ENCODE peak calls at places on chromosome 15, in five cellular contexts. H is HepG2, M is K562, I is upper lobe of left lung, P is GM12878. L is an unnamed sample. For H3K4me1, the result is how much of the 10 kb centered on the place peaks cover.

GRCh38 chr15:55758580-55758986 is 15.6 kb upstream of the PRTG start:
- ATAC-seq in I (no peak), M (peak), H (peak), P (no peak), L (no peak)

GRCh38 chr15:79160211-79160610 is 69.6 kb upstream of the RASGRF1 start:
- ATAC-seq in I (no peak), M (no peak), H (no peak), P (no peak), L (no peak)

GRCh38 chr15:76335851-76336253 is 721 bp upstream of the ISL2 start:
- ATAC-seq in M (peak), H (no peak), P (peak), I (no peak), L (peak)

GRCh38 chr15:80662756-80663553 is 32.2 kb upstream of the ABHD17C start:
- ATAC-seq in H (no peak), M (no peak), I (no peak), P (no peak), L (no peak)

GRCh38 chr15:69701198-69701597 is 248.6 kb downstream of the RPLP1 start:
- ATAC-seq in P (no peak), I (no peak), M (no peak), H (no peak), L (no peak)

GRCh38 chr15:73716417-73716816 is 32.2 kb downstream of the CD276 start:
- ATAC-seq in M (no peak), P (no peak), I (no peak), H (no peak), L (no peak)

GRCh38 chr15:62976301-62976842 is 66.2 kb upstream of the TPM1 start:
- ATAC-seq in H (no peak), P (no peak), I (no peak), M (no peak), L (no peak)

GRCh38 chr15:65824031-65824743 is 32.1 kb upstream of the DENND4A start:
- ATAC-seq in M (peak), P (peak), I (peak), H (peak), L (peak)

GRCh38 chr15:33021806-33022389 is 172.6 kb downstream of the FMN1 start:
- ATAC-seq in M (peak), H (peak), P (peak), I (peak), L (no peak)

GRCh38 chr15:82677720-82678323 is 30.7 kb upstream of the CPEB1 start:
- ATAC-seq in P (no peak), I (no peak), M (no peak), H (no peak), L (no peak)

GRCh38 chr15:47397587-47397986 is 319.7 kb upstream of the SEMA6D start:
- ATAC-seq in P (no peak), H (no peak), M (no peak), I (no peak), L (no peak)

GRCh38 chr15:29674661-29675533 is 147.4 kb downstream of the TJP1 start:
- ATAC-seq in H (peak), P (no peak), I (peak), M (peak), L (peak)

GRCh38 chr15:76346666-76347506 is 10.3 kb downstream of the ISL2 start:
- ATAC-seq in M (no peak), P (peak), H (peak), I (peak), L (peak)

GRCh38 chr15:36106640-36107335 is 472.6 kb upstream of the CDIN1 start:
- ATAC-seq in P (no peak), I (no peak), M (no peak), H (no peak), L (peak)

GRCh38 chr15:63945838-63946298 is 100.4 kb downstream of the DAPK2 start:
- ATAC-seq in M (peak), I (peak), P (no peak), H (peak), L (no peak)

GRCh38 chr15:85312925-85313324 is 67.5 kb upstream of the AKAP13 start:
- ATAC-seq in P (peak), M (no peak), H (peak), I (peak), L (no peak)

GRCh38 chr15:69609776-69610175 is 157.2 kb downstream of the RPLP1 start:
- ATAC-seq in I (no peak), H (no peak), P (no peak), M (no peak), L (no peak)

GRCh38 chr15:42315435-42316020 is 42.3 kb upstream of the TMEM87A start:
- ATAC-seq in H (no peak), I (no peak), P (no peak), M (no peak), L (no peak)

GRCh38 chr15:52657338-52657737 is 21.9 kb downstream of the ATOSA start:
- ATAC-seq in H (no peak), P (no peak), I (peak), M (no peak), L (peak)

GRCh38 chr15:62584301-62585235 is 419.5 kb upstream of the C2CD4B start:
- ATAC-seq in H (no peak), M (no peak), P (no peak), I (no peak), L (peak)

GRCh38 chr15:58383876-58384275 is 47.9 kb upstream of the LIPC start:
- ATAC-seq in M (peak), H (peak), I (no peak), P (peak), L (no peak)

GRCh38 chr15:100112061-100112420 is 229.7 kb downstream of the ADAMTS17 start:
- ATAC-seq in P (no peak), M (peak), I (no peak), H (no peak), L (no peak)

GRCh38 chr15:39092354-39092753 is 488.5 kb upstream of the THBS1 start:
- ATAC-seq in I (no peak), M (no peak), P (no peak), H (no peak), L (no peak)

GRCh38 chr15:32838820-32839219 is 121.0 kb downstream of the GREM1 start:
- ATAC-seq in P (no peak), I (peak), H (peak), M (peak), L (peak)

GRCh38 chr15:37076543-37076942 is 23.8 kb downstream of the MEIS2 start:
- ATAC-seq in M (no peak), H (no peak), I (no peak), P (no peak), L (no peak)

GRCh38 chr15:98126326-98127090 is 166.0 kb downstream of the ARRDC4 start:
- ATAC-seq in I (no peak), H (no peak), M (no peak), P (no peak), L (no peak)

GRCh38 chr15:22224241-22224671 is 143.9 kb downstream of the OR4M2 start:
- ATAC-seq in M (peak), I (no peak), H (no peak), P (no peak), L (no peak)

GRCh38 chr15:95591270-95591669 is 739.2 kb upstream of the NR2F2 start:
- ATAC-seq in I (no peak), H (no peak), M (no peak), P (peak), L (no peak)

GRCh38 chr15:40344631-40345120 is 3.9 kb upstream of the CCDC9B start:
- ATAC-seq in M (peak), P (peak), H (peak), I (peak), L (no peak)

GRCh38 chr15:40845511-40846284 is 1.9 kb downstream of the SPINT1 start:
- ATAC-seq in P (peak), M (no peak), H (peak), I (peak), L (no peak)

GRCh38 chr15:82165948-82166376 is 96.6 kb downstream of the EFL1 start:
- ATAC-seq in I (no peak), P (peak), H (no peak), M (no peak), L (no peak)

GRCh38 chr15:77480859-77481258 is 60.2 kb downstream of the HMG20A start:
- ATAC-seq in P (no peak), I (no peak), H (no peak), M (no peak), L (no peak)
- H3K4me1 ChIP-seq in P (under half), I (under half), H (under half), M (under half), L (under half)

GRCh38 chr15:67174864-67175573 is 79.4 kb downstream of the AAGAB start:
- ATAC-seq in I (no peak), P (peak), H (no peak), M (no peak), L (no peak)
- TF ChIP-seq EP300 in I (no peak), P (no peak), H (no peak), M (no peak), L (no peak)

GRCh38 chr15:75089781-75090734 is 66.7 kb downstream of the PPCDC start:
- ATAC-seq in H (no peak), P (no peak), M (peak), I (peak), L (peak)
- TF ChIP-seq POLR2AphosphoS5 in H (no peak), P (no peak), M (no peak), I (peak), L (no peak)

GRCh38 chr15:60152386-60152785 is 148.3 kb downstream of the FOXB1 start:
- ATAC-seq in I (no peak), P (no peak), M (no peak), H (no peak), L (no peak)

GRCh38 chr15:60155661-60156060 is 151.6 kb downstream of the FOXB1 start:
- ATAC-seq in M (no peak), I (no peak), H (no peak), P (no peak), L (no peak)

DNA sequence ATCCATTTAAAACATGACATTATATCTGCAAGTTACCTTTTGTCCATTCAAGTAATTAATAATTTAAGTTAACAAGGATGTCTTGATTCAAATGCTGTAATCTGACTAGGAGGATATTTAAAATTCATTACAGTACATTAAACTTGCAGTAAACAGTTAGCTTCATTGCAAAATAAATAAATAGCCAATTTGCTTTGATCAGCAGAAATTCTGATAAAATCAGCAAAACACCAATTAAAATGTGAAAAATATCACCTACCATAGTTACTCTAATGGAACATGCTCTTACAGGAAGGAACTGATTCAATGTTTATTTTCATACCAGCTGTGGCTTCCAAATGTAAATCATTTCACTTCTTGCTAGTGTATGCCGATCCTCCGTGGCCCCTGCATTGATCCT is 150.7 kb downstream of the FOXB1 start:
- ATAC-seq in H (no peak), M (no peak), I (no peak), P (no peak), L (no peak)
- H3K4me1 ChIP-seq in H (under half), M (under half), I (under half), P (under half), L (under half)

DNA sequence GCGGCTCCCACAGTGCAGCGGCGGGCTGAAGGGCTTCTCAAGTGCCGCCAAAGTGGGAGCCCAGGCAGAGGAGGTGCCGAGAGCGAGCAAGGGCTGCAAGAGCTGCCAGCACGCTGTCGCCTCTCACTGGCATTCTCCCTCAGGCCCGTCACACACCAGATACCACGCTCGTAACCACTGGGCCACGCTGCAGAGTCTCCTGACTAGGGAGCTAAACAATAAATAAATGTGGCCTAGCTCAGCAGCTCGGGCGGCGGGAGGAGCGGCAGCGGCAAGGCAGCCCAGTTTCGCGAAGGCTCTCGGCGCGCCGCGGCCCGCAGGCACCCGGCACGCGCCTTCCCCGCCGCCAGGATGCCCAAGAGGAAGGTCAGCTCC is 55.9 kb upstream of the FAM174B start:
- ATAC-seq in I (no peak), M (no peak), P (no peak), H (no peak), L (no peak)
- TF ChIP-seq EP300 in I (no peak), M (no peak), P (no peak), H (no peak), L (no peak)

DNA sequence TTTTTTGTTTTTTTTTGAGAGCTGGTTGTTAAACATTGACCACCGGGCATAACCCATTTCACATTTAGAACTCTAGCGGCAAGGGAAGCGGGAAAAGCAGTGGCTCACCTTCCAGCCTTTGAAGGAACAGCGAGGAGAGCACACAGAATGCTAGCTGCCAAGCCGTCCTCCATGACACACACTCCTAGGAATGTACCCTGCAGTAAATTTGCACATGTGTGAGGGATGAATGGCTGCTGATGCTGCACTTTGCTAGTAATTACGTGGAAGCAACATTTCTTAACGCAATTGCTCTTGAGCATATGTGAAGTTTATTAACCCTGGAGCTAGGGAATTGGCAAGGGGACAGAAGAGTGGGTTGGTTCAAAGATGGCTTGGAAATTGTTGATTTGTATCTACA is 123.7 kb downstream of the CHSY1 start:
- ATAC-seq in H (no peak), I (peak), P (no peak), M (no peak), L (peak)
- TF ChIP-seq POLR2AphosphoS5 in H (no peak), I (no peak), P (no peak), M (no peak), L (peak)

DNA sequence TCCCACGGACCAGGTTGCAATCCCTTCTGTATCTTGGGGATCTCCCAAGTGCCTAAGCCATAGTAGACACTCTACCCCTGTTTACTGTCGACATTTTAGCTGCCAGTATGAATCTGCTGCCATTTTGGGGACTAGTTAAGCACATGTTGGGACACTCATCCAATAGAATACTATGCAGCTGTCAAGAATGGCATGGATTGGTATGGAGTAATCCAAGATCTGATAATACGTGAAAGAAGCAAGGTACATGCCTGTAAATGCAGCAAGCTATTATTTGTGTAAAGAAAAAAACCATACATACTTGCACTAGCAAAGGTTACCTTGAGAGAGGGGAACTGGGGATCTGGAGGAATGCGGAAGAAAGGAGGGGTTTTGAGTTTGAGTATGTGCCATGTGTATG is 129.3 kb downstream of the SMAD6 start:
- ATAC-seq in I (no peak), M (no peak), H (no peak), P (no peak), L (no peak)
- H3K4me1 ChIP-seq in I (under half), M (under half), H (under half), P (under half), L (under half)

GRCh38 chr15:90320885-90321278 is 31.2 kb upstream of the ZNF774 start:
- ATAC-seq in H (no peak), I (no peak), P (no peak), M (no peak), L (no peak)

GRCh38 chr15:90316139-90316538 is 35.9 kb upstream of the ZNF774 start:
- ATAC-seq in M (no peak), P (no peak), I (no peak), H (no peak), L (no peak)

GRCh38 chr15:90318591-90318990 is 33.5 kb upstream of the ZNF774 start:
- ATAC-seq in P (no peak), H (no peak), M (no peak), I (no peak), L (no peak)

GRCh38 chr15:90320062-90320884 is 31.8 kb upstream of the ZNF774 start:
- ATAC-seq in H (peak), M (peak), I (peak), P (peak), L (peak)

GRCh38 chr15:90315276-90315982 is 36.7 kb upstream of the ZNF774 start:
- ATAC-seq in M (no peak), I (peak), H (no peak), P (no peak), L (peak)
- TF ChIP-seq EP300 in M (no peak), I (no peak), H (no peak), P (no peak), L (no peak)